ENCODE peak calls at places on chromosomes 2 and 18, in seven cellular contexts. L, O, U, P, Y, G and T are unnamed samples.
A peak's percentile ranks its signal among the peaks of the same experiment; 100 is the strongest.

GRCh38 chr2:196131384-196131861 is 40.0 kb downstream of the STK17B start:
- DNase-seq in L (no peak), U (peak; percentile 80), P (no peak), Y (peak; percentile 43), O (peak; percentile 47), G (peak; percentile 81), T (peak; percentile 85)

GRCh38 chr2:9763356-9764152 is 79.7 kb upstream of the TAF1B start:
- DNase-seq in Y (no peak), G (no peak), P (no peak), O (no peak), L (no peak), U (no peak), T (no peak)

GRCh38 chr2:168192839-168193616 is 54.4 kb downstream of the STK39 start:
- DNase-seq in G (no peak), Y (no peak), P (no peak), L (no peak), O (peak; percentile 85), U (no peak), T (peak; percentile 54)

GRCh38 chr2:9406529-9407362 is 16.6 kb downstream of the ITGB1BP1 start:
- DNase-seq in Y (no peak), L (no peak), P (no peak), U (no peak), O (no peak), G (no peak), T (no peak)

GRCh38 chr2:180145163-180145562 is 138.1 kb upstream of the CWC22 start:
- DNase-seq in U (no peak), P (no peak), G (no peak), Y (no peak), O (no peak), L (no peak), T (no peak)

GRCh38 chr2:37993135-37993534 is 68.0 kb downstream of the RMDN2 start:
- DNase-seq in L (no peak), U (no peak), O (no peak), Y (no peak), P (no peak), G (no peak), T (no peak)

GRCh38 chr2:105344704-105345345 is 7.5 kb downstream of the C2orf49 start:
- DNase-seq in O (peak; percentile 45), G (no peak), U (no peak), L (no peak), Y (no peak), P (no peak), T (no peak)

GRCh38 chr2:1053781-1054180 is 103.1 kb downstream of the SNTG2 start:
- DNase-seq in L (no peak), O (no peak), U (no peak), G (no peak), P (no peak), Y (no peak), T (no peak)

GRCh38 chr18:55787674-55788073 is 199.7 kb upstream of the TCF4 start:
- DNase-seq in O (no peak), L (no peak), G (no peak), Y (no peak), P (no peak), U (no peak), T (no peak)

GRCh38 chr2:143425896-143426295 is 296.7 kb downstream of the ARHGAP15 start:
- DNase-seq in O (no peak), U (no peak), L (no peak), P (no peak), G (no peak), Y (no peak), T (no peak)

GRCh38 chr18:5977022-5977421 is 81.7 kb upstream of the TMEM200C start:
- DNase-seq in O (no peak), Y (no peak), G (no peak), U (no peak), L (no peak), P (no peak), T (peak; percentile 22)

GRCh38 chr2:46855805-46856204 is 59.8 kb downstream of the MCFD2 start:
- DNase-seq in L (no peak), P (no peak), Y (no peak), U (no peak), G (no peak), O (peak; percentile 92), T (no peak)

GRCh38 chr18:22713511-22713910 is 219.6 kb upstream of the RBBP8 start:
- DNase-seq in O (no peak), Y (no peak), P (no peak), L (no peak), U (no peak), G (no peak), T (no peak)

GRCh38 chr2:74205113-74205512 is 6.7 kb downstream of the MTHFD2 start:
- DNase-seq in P (no peak), O (no peak), L (no peak), G (no peak), Y (no peak), U (no peak), T (peak; percentile 12)
- H3K27ac ChIP-seq in P (no peak overlapping the region), O (peak overlapping the region; percentile 66), L (no peak overlapping the region), G (no peak overlapping the region), Y (peak overlapping the region; percentile 49), U (peak overlapping the region; percentile 63), T (no peak overlapping the region)

GRCh38 chr2:15718103-15718943 is 126.7 kb downstream of the DDX1 start:
- DNase-seq in Y (no peak), P (no peak), L (no peak), G (no peak), U (no peak), O (no peak), T (no peak)
- H3K27ac ChIP-seq in Y (no peak overlapping the region), P (no peak overlapping the region), L (no peak overlapping the region), G (no peak overlapping the region), U (no peak overlapping the region), O (no peak overlapping the region), T (no peak overlapping the region)

DNA sequence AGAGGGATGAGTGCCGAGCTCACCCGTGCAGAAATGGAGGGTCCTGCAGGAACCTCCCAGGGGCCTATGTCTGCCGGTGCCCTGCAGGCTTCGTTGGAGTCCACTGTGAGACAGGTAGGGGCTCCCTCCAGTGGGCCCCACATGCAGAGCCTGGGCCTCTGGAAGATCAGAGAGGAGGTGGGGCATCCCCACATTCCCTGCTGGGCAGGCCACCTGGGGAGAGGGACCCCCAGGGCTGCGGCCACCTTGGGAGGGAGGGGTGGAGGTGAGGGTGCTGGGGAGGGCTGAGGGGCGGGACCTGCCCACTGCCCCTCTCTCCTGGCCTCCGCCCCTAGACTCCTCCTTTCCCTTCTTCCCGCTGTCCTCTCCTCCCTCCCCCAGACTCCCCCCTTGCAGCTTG is 38.5 kb downstream of the MTERF4 start:
- DNase-seq in P (no peak), L (no peak), G (peak; percentile 45), Y (no peak), U (no peak), O (no peak), T (no peak)
- H3K27ac ChIP-seq in P (no peak overlapping the region), L (no peak overlapping the region), G (no peak overlapping the region), Y (no peak overlapping the region), U (no peak overlapping the region), O (no peak overlapping the region), T (no peak overlapping the region)

GRCh38 chr2:108316194-108316880 is 27.6 kb downstream of the SULT1C2 start:
- DNase-seq in P (no peak), O (no peak), U (no peak), G (no peak), L (no peak), Y (no peak), T (peak; percentile 86)

GRCh38 chr2:108315408-108316193 is 26.9 kb downstream of the SULT1C2 start:
- DNase-seq in P (no peak), U (no peak), O (no peak), G (no peak), L (no peak), Y (no peak), T (no peak)

GRCh38 chr2:108320326-108320932 is 31.7 kb downstream of the SULT1C2 start:
- DNase-seq in G (no peak), L (no peak), U (no peak), P (no peak), Y (no peak), O (no peak), T (no peak)

GRCh38 chr2:108314586-108315296 is 26.0 kb downstream of the SULT1C2 start:
- DNase-seq in P (no peak), O (no peak), Y (no peak), U (no peak), G (no peak), L (no peak), T (no peak)

DNA sequence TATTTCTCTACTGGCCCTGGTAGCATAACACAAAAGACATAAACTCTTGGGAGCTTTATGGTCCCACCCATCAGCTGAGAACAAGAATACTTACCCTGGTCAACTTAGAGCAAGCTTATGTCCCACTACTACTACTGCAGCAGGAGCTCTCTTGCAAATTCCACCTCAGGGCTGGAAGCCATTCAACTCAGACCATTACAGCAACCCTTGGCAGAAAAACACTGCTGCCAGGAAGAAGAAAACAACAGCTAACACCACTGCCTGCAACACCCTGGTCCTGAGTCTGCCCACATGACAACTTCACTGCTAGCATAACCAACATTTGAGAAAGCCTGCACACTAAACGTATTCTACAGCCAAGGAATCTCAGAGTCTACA is 28.2 kb downstream of the SULT1C2 start:
- DNase-seq in Y (no peak), G (no peak), L (no peak), U (no peak), O (no peak), P (no peak), T (no peak)
- H3K27ac ChIP-seq in Y (no peak overlapping the region), G (no peak overlapping the region), L (no peak overlapping the region), U (no peak overlapping the region), O (no peak overlapping the region), P (no peak overlapping the region), T (no peak overlapping the region)